ENCODE peak calls at places on chromosomes 3 and 15, in five cellular contexts. E, I, P, M and K are unnamed samples.
A peak's percentile ranks its signal among the peaks of the same experiment; 100 is the strongest.

GRCh38 chr15:75229191-75230015 is 27.7 kb downstream of the C15orf39 start:
- DNase-seq in E (peak; percentile 15), M (no peak), I (peak; percentile 29), P (no peak), K (peak; percentile 8)

GRCh38 chr15:74202461-74203401 is at the start of gene STRA6:
- DNase-seq in I (no peak), M (no peak), P (no peak), E (peak; percentile 71), K (peak; percentile 33)

GRCh38 chr15:61880079-61880478 is 180.2 kb downstream of the VPS13C start:
- DNase-seq in P (no peak), I (no peak), M (no peak), E (no peak), K (no peak)

GRCh38 chr15:68469162-68470048 is 37.4 kb upstream of the ITGA11 start:
- DNase-seq in P (no peak), M (no peak), I (no peak), E (no peak), K (peak; percentile 80)

GRCh38 chr3:197458179-197458707 is 97.5 kb downstream of the BDH1 start:
- DNase-seq in P (no peak), E (peak; percentile 18), M (no peak), I (no peak), K (no peak)

GRCh38 chr15:88036154-88036839 is 220.2 kb downstream of the NTRK3 start:
- DNase-seq in I (no peak), M (no peak), P (no peak), E (no peak), K (no peak)

GRCh38 chr15:67914537-67915373 is 74.9 kb upstream of the RNU6-1 start:
- DNase-seq in I (no peak), M (peak; percentile 56), E (no peak), P (peak; percentile 67), K (no peak)

GRCh38 chr3:4988815-4989648 is 9.8 kb downstream of the BHLHE40 start:
- DNase-seq in I (peak; percentile 44), M (peak; percentile 88), E (peak; percentile 67), P (peak; percentile 34), K (no peak)

GRCh38 chr3:51673181-51673801 is 2.2 kb downstream of the TEX264 start:
- DNase-seq in M (no peak), I (no peak), P (no peak), E (no peak), K (no peak)

GRCh38 chr3:31436830-31437229 is 95.9 kb upstream of the STT3B start:
- DNase-seq in P (no peak), I (no peak), M (no peak), E (no peak), K (no peak)

GRCh38 chr3:159882784-159883779 is 105.6 kb upstream of the IL12A start:
- DNase-seq in E (peak; percentile 63), P (no peak), M (no peak), I (peak; percentile 81), K (no peak)

GRCh38 chr3:127671523-127672428 is 976 bp upstream of the ABTB1 start:
- DNase-seq in E (no peak), I (no peak), M (no peak), P (no peak), K (no peak)

GRCh38 chr15:38512901-38513300 is 51.7 kb downstream of the RASGRP1 start:
- DNase-seq in M (no peak), I (no peak), E (no peak), P (no peak), K (no peak)

GRCh38 chr15:66491846-66492245 is 5.7 kb downstream of the SNAPC5 start:
- DNase-seq in I (no peak), E (no peak), M (no peak), P (no peak), K (no peak)

DNA sequence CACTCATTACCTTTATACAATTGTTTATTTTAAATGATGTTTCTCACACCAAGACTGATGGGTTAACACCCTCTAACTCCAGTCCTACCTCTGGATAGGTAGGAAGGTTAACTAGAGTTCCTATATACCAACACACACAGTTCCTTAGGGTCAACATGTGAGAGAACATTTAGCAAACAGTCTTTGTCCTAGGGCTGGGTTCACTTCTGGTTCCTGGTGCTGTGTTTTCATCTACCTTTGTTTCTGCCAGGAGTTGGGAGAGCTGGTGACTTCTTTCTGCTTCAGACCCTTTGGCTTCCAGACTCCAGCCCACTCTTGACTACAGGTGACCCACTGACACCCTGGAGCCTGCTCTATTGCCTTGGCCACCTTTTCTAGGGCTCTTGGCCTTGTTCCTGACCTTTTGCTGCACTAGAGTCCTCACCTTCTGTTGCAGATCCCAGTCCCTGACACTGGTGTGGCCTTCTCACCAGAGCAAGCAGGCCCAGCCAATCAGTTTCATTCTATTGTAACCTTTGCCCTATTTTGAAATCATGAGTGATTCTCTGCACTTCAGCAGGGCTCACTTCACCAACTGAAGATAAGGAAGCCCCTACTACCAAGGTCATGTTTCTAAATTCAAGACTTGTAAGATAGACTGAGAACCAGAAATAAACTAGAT is 50.0 kb upstream of the SECISBP2L start:
- DNase-seq in I (no peak), E (no peak), M (no peak), P (no peak), K (no peak)
- TF ChIP-seq CTCF in I (no peak), E (no peak), M (no peak), P (no peak), K (no peak)

DNA sequence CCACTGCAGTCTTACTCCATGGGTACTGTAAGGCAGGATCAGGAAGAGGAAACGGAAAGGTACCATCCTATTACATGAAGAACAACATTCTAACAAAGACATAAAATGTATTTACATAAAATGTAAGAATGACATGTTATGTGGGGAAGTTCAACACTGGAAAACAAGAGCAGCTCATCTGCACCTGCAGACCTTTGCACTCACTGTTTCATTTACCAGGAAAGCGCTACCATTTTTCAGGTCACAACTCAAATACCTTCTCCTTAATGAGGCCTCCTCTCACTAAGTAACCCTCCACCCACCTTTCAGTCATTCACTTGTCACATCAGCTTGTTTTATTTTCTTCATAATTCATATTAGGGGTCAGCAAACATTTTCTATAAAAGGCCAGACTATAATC is 2.6 kb downstream of the TMCC1 start:
- DNase-seq in I (no peak), P (no peak), M (no peak), E (no peak), K (no peak)
- H3K4me3 ChIP-seq in I (no peak overlapping the region), P (no peak overlapping the region), M (no peak overlapping the region), E (no peak overlapping the region), K (no peak overlapping the region)

GRCh38 chr15:44790215-44790614 is 53.9 kb downstream of the TRIM69 start:
- DNase-seq in M (no peak), P (no peak), E (no peak), I (no peak), K (no peak)
- TF ChIP-seq CTCF in M (no peak), P (no peak), E (no peak), I (no peak), K (no peak)

GRCh38 chr3:89116486-89116885 is 9.1 kb downstream of the EPHA3 start:
- DNase-seq in I (no peak), M (no peak), P (no peak), E (peak; percentile 8), K (peak; percentile 49)

GRCh38 chr3:89113344-89113743 is 5.9 kb downstream of the EPHA3 start:
- DNase-seq in E (no peak), I (no peak), P (no peak), M (no peak), K (no peak)

GRCh38 chr3:89113887-89114840 is 6.7 kb downstream of the EPHA3 start:
- DNase-seq in E (peak; percentile 38), M (peak; percentile 66), P (peak; percentile 69), I (peak; percentile 74), K (peak; percentile 44)

DNA sequence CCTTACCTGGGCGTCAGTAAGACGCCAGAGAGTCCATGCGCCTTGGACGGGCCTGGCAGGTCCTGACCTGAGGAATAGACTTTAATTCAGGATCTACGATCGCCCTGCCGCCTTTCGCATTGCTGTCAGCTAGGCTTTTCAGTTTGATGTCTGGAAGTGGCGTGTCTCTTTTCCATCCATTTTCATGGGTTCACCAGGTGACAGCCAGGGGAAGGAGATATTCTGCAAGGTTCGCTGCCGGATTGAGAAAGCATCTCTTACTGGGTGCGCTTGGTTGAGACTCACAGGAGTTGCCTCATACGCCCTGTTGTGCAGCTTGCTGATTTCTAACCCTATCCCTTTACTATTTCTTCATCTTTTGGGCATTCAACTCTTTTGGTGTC is 7.4 kb downstream of the EPHA3 start:
- DNase-seq in E (no peak), I (no peak), P (no peak), M (no peak), K (no peak)
- H3K4me3 ChIP-seq in E (no peak overlapping the region), I (peak overlapping the region; percentile 59), P (peak overlapping the region; percentile 39), M (peak overlapping the region; percentile 31), K (no peak overlapping the region)

GRCh38 chr3:96214941-96215340 is 599.5 kb upstream of the EPHA6 start:
- DNase-seq in I (no peak), M (no peak), P (no peak), E (no peak), K (no peak)

GRCh38 chr3:96209703-96210102 is 604.7 kb upstream of the EPHA6 start:
- DNase-seq in E (no peak), I (no peak), M (no peak), P (no peak), K (no peak)

GRCh38 chr3:96213393-96213792 is 601.0 kb upstream of the EPHA6 start:
- DNase-seq in E (no peak), I (no peak), M (no peak), P (no peak), K (no peak)
- TF ChIP-seq CTCF in E (no peak), I (no peak), M (no peak), P (no peak), K (no peak)

GRCh38 chr3:149641011-149641728 is 16.7 kb downstream of the WWTR1 start:
- DNase-seq in M (no peak), E (no peak), P (no peak), I (no peak), K (no peak)

GRCh38 chr3:149635396-149635795 is 22.4 kb downstream of the WWTR1 start:
- DNase-seq in P (no peak), I (no peak), M (no peak), E (no peak), K (no peak)

GRCh38 chr3:149638401-149639092 is 19.3 kb downstream of the WWTR1 start:
- DNase-seq in M (peak; percentile 20), I (peak; percentile 45), E (peak; percentile 77), P (no peak), K (peak; percentile 83)

GRCh38 chr3:149643482-149643798 is 14.4 kb downstream of the WWTR1 start:
- DNase-seq in P (no peak), I (no peak), E (no peak), M (no peak), K (no peak)

GRCh38 chr3:149639093-149639486 is 18.7 kb downstream of the WWTR1 start:
- DNase-seq in P (no peak), M (no peak), I (no peak), E (no peak), K (no peak)
- H3K4me3 ChIP-seq in P (no peak overlapping the region), M (no peak overlapping the region), I (peak overlapping the region; percentile 32), E (peak overlapping the region; percentile 31), K (peak overlapping the region; percentile 50)

DNA sequence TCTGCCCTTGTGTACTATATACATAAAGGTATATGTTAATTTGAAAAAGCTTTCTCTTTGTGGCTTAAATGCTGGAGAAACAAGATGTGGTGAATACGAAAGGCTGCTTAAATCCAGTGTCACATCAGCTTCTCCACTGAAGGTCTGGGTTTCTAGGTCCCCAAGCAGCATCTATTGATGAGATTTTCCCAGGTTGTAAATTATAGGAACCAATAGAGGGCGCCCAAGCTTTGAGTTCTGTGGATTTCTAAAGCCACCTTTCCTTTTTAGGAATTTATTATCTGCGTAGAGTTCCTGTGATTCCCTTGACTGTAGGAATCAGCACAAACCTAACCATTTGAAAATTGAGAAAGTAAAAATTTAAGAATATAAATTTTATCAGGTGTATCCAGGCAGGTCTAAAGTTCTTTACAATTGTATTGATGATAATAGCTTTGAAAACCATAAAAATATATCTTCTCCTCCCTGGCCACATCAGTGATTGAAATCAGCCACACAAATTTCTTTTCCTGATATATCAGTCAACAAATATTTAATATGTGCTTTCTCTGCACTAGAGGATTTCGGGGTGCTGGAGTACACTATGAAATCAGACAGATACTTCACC is 88.3 kb upstream of the ADAMTSL3 start:
- DNase-seq in I (peak; percentile 59), E (peak; percentile 41), P (no peak), M (no peak), K (peak; percentile 17)
- TF ChIP-seq CTCF in I (peak; percentile 62), E (peak; percentile 66), P (peak; percentile 24), M (peak; percentile 59), K (peak; percentile 72)